ENCODE peak calls at places on chromosomes 12 and 14, in seven cellular contexts. I, R, A, L, M, Q and B are unnamed samples.

GRCh38 chr14:48333221-48333910 is 658.0 kb upstream of the MDGA2 start:
- DNase-seq in I (no peak), M (no peak), Q (no peak), R (no peak), L (no peak), A (no peak), B (no peak)

GRCh38 chr14:37048666-37049071 is 123.7 kb downstream of the SLC25A21 start:
- DNase-seq in R (no peak), A (no peak), M (no peak), I (no peak), L (no peak), Q (no peak), B (no peak)

GRCh38 chr12:66144796-66145754 is 14.5 kb upstream of the LLPH start:
- DNase-seq in A (no peak), I (peak), L (no peak), R (no peak), Q (no peak), M (no peak), B (no peak)

GRCh38 chr12:111581434-111582132 is 17.5 kb downstream of the ATXN2 start:
- DNase-seq in I (no peak), L (no peak), R (no peak), A (no peak), M (no peak), Q (no peak), B (no peak)

GRCh38 chr12:75935544-75936242 is 95.9 kb downstream of the PHLDA1 start:
- DNase-seq in M (no peak), Q (no peak), L (no peak), R (no peak), A (no peak), I (no peak), B (no peak)

GRCh38 chr12:85781751-85782150 is 54.5 kb downstream of the RASSF9 start:
- DNase-seq in A (peak), L (no peak), R (no peak), Q (no peak), M (no peak), I (no peak), B (no peak)

GRCh38 chr14:59090572-59090971 is 97.9 kb upstream of the DAAM1 start:
- DNase-seq in A (peak), Q (no peak), R (no peak), L (no peak), M (no peak), I (no peak), B (no peak)

GRCh38 chr12:79547735-79548347 is 142.9 kb downstream of the PAWR start:
- DNase-seq in M (no peak), L (no peak), A (peak), Q (no peak), R (no peak), I (peak), B (peak)

GRCh38 chr12:43113616-43114015 is 438.4 kb downstream of the ADAMTS20 start:
- DNase-seq in Q (no peak), R (no peak), I (no peak), A (no peak), M (no peak), L (no peak), B (no peak)

GRCh38 chr14:21070610-21071224 is 613 bp downstream of the ARHGEF40 start:
- DNase-seq in R (no peak), M (no peak), A (no peak), I (no peak), L (no peak), Q (no peak), B (no peak)

GRCh38 chr12:47004634-47005033 is 74.8 kb upstream of the PCED1B start:
- DNase-seq in I (no peak), M (no peak), Q (no peak), L (no peak), R (no peak), A (no peak), B (no peak)

GRCh38 chr14:52269100-52269499 is 1.6 kb downstream of the PTGDR start:
- DNase-seq in I (no peak), R (no peak), M (no peak), A (no peak), Q (no peak), L (no peak), B (no peak)

GRCh38 chr14:100108840-100109593 is 43.8 kb downstream of the EVL start:
- DNase-seq in A (no peak), L (no peak), I (no peak), R (no peak), M (no peak), Q (no peak), B (no peak)

GRCh38 chr14:94161087-94161486 is 13.0 kb upstream of the PPP4R4 start:
- DNase-seq in L (no peak), I (no peak), M (no peak), A (no peak), Q (no peak), R (no peak), B (no peak)

GRCh38 chr14:56733396-56733795 is 76.9 kb downstream of the OTX2 start:
- DNase-seq in A (no peak), I (no peak), M (no peak), R (no peak), Q (no peak), L (no peak), B (no peak)